ENCODE peak calls at places on chromosomes 3 and 15, in eight cellular contexts. R is suprapubic skin, C is stomach, Z is transverse colon, I is HL-60, Q is HepG2, H is Panc1, Y is GM12891. K is an unnamed sample.

GRCh38 chr3:36957862-36958686 is 13.2 kb upstream of the TRANK1 start:
- DNase-seq in R (no peak), C (no peak), Z (peak; percentile 20), I (no peak), Q (no peak), H (no peak), Y (no peak), K (no peak)

GRCh38 chr3:73552700-73553099 is 72.0 kb downstream of the PDZRN3 start:
- DNase-seq in R (no peak), C (no peak), Z (no peak), I (no peak), Q (no peak), H (no peak), Y (no peak), K (no peak)

GRCh38 chr3:47261301-47261700 is 21.3 kb downstream of the KIF9 start:
- DNase-seq in R (no peak), C (no peak), Z (no peak), I (no peak), Q (no peak), H (no peak), Y (no peak), K (peak; percentile 29)

GRCh38 chr3:177824190-177824786 is 627.0 kb upstream of the TBL1XR1 start:
- DNase-seq in R (no peak), C (peak; percentile 62), Z (peak; percentile 32), I (no peak), Q (peak; percentile 93), H (no peak), Y (no peak), K (no peak)

GRCh38 chr3:53858096-53858741 is 11.9 kb downstream of the IL17RB start:
- DNase-seq in R (no peak), C (no peak), Z (no peak), I (no peak), Q (no peak), H (no peak), Y (no peak), K (no peak)

GRCh38 chr3:139534992-139535879 is 4.3 kb downstream of the RBP1 start:
- DNase-seq in R (no peak), C (peak; percentile 51), Z (no peak), I (no peak), Q (peak; percentile 44), H (no peak), Y (no peak), K (no peak)

GRCh38 chr3:183818706-183819624 is 6.4 kb downstream of the MAP6D1 start:
- DNase-seq in R (no peak), C (no peak), Z (no peak), I (no peak), Q (no peak), H (no peak), Y (no peak), K (peak; percentile 35)

GRCh38 chr3:139937674-139938279 is 2.8 kb downstream of the CLSTN2 start:
- DNase-seq in R (no peak), C (peak; percentile 36), Z (no peak), I (no peak), Q (no peak), H (peak; percentile 17), Y (no peak), K (no peak)

GRCh38 chr3:168545591-168545990 is 449.9 kb upstream of the GOLIM4 start:
- DNase-seq in R (no peak), C (no peak), Z (no peak), I (no peak), Q (no peak), H (no peak), Y (no peak), K (peak; percentile 60)

GRCh38 chr3:126551839-126552687 is 6.7 kb downstream of the C3orf22 start:
- DNase-seq in R (peak; percentile 74), C (peak; percentile 9), Z (peak; percentile 5), I (no peak), Q (no peak), H (no peak), Y (no peak), K (peak; percentile 62)

GRCh38 chr3:111695584-111696213 is 100.6 kb upstream of the ZBED2 start:
- DNase-seq in R (no peak), C (no peak), Z (no peak), I (no peak), Q (peak; percentile 15), H (no peak), Y (no peak), K (no peak)

GRCh38 chr3:9791127-9791526 is 1.1 kb downstream of the TADA3 start:
- DNase-seq in R (no peak), C (no peak), Z (no peak), I (no peak), Q (no peak), H (no peak), Y (no peak), K (no peak)

GRCh38 chr3:190432216-190432615 is 17.5 kb downstream of the TMEM207 start:
- DNase-seq in R (no peak), C (no peak), Z (no peak), I (no peak), Q (no peak), H (no peak), Y (no peak), K (no peak)

GRCh38 chr3:108524547-108524946 is 14.2 kb upstream of the MYH15 start:
- DNase-seq in R (no peak), C (no peak), Z (no peak), I (peak; percentile 1), Q (no peak), H (no peak), Y (no peak), K (no peak)

GRCh38 chr15:67100808-67101581 is 35.6 kb downstream of the SMAD3 start:
- DNase-seq in R (no peak), C (no peak), Z (no peak), I (no peak), Q (no peak), H (no peak), Y (no peak), K (peak; percentile 62)

GRCh38 chr3:111857474-111857873 is 1.6 kb upstream of the PHLDB2 start:
- DNase-seq in R (no peak), C (no peak), Z (no peak), I (no peak), Q (no peak), H (no peak), Y (no peak), K (no peak)

GRCh38 chr15:57352535-57353316 is 23.6 kb upstream of the CGNL1 start:
- DNase-seq in R (no peak), C (no peak), Z (no peak), I (no peak), Q (peak; percentile 42), H (no peak), Y (no peak), K (no peak)

GRCh38 chr3:9076985-9077384 is 113.7 kb upstream of the RAD18 start:
- DNase-seq in R (no peak), C (no peak), Z (no peak), I (no peak), Q (no peak), H (no peak), Y (no peak), K (no peak)

GRCh38 chr3:48446425-48447193 is at the start of gene ATRIP:
- DNase-seq in R (peak; percentile 96), C (peak; percentile 92), Z (peak; percentile 94), I (peak; percentile 76), Q (peak; percentile 80), H (no peak), Y (peak; percentile 94), K (peak; percentile 96)
- TF ChIP-seq POLR2AphosphoS5 in R (peak; percentile 82), C (peak; percentile 96), Z (peak; percentile 98), I (peak; percentile 77), Q (peak; percentile 95), H (peak; percentile 81), Y (peak; percentile 91), K (peak; percentile 98)

GRCh38 chr3:155885299-155885698 is 14.8 kb downstream of the GMPS start:
- DNase-seq in R (no peak), C (no peak), Z (no peak), I (no peak), Q (no peak), H (no peak), Y (no peak), K (no peak)
- TF ChIP-seq POLR2AphosphoS5 in R (no peak), C (no peak), Z (no peak), I (no peak), Q (no peak), H (no peak), Y (no peak), K (no peak)

GRCh38 chr3:51397389-51397788 is 6.3 kb downstream of the RBM15B start:
- DNase-seq in R (no peak), C (no peak), Z (no peak), I (no peak), Q (no peak), H (no peak), Y (no peak), K (no peak)
- TF ChIP-seq POLR2AphosphoS5 in R (no peak), C (no peak), Z (no peak), I (no peak), Q (no peak), H (no peak), Y (no peak), K (no peak)

DNA sequence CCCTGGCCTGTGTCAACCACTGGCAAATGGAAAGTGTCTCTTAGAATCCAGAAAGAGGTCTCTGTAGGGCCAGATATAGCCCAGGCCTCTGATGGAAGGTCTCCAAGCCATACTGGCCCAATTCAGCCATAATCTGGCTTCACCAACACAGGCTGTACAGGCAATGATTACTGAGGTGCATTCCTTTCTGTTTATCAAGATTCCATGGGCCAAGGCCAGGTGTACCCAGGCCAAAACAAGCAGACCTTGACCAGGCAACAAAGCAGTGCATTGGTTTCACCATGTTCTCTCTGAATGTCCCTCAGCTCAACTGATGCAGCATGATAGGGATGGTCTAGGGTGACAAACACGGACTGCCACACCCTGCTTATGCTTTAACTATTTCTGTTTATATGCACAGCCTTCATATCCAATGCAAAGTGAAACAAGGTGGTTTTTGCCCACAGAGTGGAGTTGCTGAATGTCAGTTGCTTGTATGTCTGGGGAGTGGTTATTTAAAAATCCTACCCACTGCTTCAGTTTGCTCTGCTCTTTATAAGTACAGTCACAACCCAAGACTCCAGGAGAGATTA is 25.2 kb downstream of the CCNL1 start:
- DNase-seq in R (no peak), C (peak; percentile 83), Z (no peak), I (no peak), Q (peak; percentile 90), H (no peak), Y (no peak), K (no peak)
- TF ChIP-seq POLR2AphosphoS5 in R (no peak), C (no peak), Z (peak; percentile 27), I (no peak), Q (no peak), H (no peak), Y (no peak), K (no peak)

K was measured in spleen.